ENCODE peak calls at places on chromosome 16, in four cellular contexts. I is IMR-90, V is GM12865, C is right atrium auricular region. D is an unnamed sample.

GRCh38 chr16:68350951-68351350 is 40.1 kb downstream of the PRMT7 start:
- DNase-seq in V (no peak), I (no peak), C (no peak), D (no peak)

GRCh38 chr16:28063047-28063521 is 430 bp downstream of the GSG1L start:
- DNase-seq in I (peak; percentile 10), C (no peak), V (no peak), D (no peak)

GRCh38 chr16:4273858-4274291 is 1.1 kb upstream of the TFAP4 start:
- DNase-seq in C (peak; percentile 71), I (peak; percentile 22), V (peak; percentile 70), D (peak; percentile 67)

GRCh38 chr16:69804283-69804682 is 42.2 kb downstream of the WWP2 start:
- DNase-seq in V (no peak), I (no peak), C (no peak), D (no peak)

GRCh38 chr16:12393208-12393607 is 410.5 kb downstream of the CPPED1 start:
- DNase-seq in C (no peak), V (no peak), I (no peak), D (no peak)

GRCh38 chr16:70571623-70572022 is 48.0 kb downstream of the SF3B3 start:
- DNase-seq in C (no peak), I (no peak), V (no peak), D (no peak)

GRCh38 chr16:53529529-53529928 is 26.5 kb upstream of the AKTIP start:
- DNase-seq in C (no peak), V (no peak), I (no peak), D (no peak)

GRCh38 chr16:27235055-27235937 is 32.0 kb downstream of the KDM8 start:
- DNase-seq in V (peak; percentile 83), C (peak; percentile 95), I (peak; percentile 85), D (peak; percentile 89)

GRCh38 chr16:35752773-35753558 is 2293.6 kb downstream of the TP53TG3F start:
- DNase-seq in V (no peak), I (no peak), C (peak; percentile 47), D (no peak)

GRCh38 chr16:55495616-55496289 is 13.1 kb upstream of the LPCAT2 start:
- DNase-seq in C (no peak), V (no peak), I (peak; percentile 85), D (peak; percentile 68)

GRCh38 chr16:48013476-48013875 is 142.3 kb downstream of the ABCC12 start:
- DNase-seq in I (no peak), V (no peak), C (no peak), D (no peak)

GRCh38 chr16:81499576-81500380 is 55.2 kb downstream of the CMIP start:
- DNase-seq in I (no peak), C (no peak), V (no peak), D (no peak)

GRCh38 chr16:72927199-72928088 is 120.5 kb downstream of the ZFHX3 start:
- DNase-seq in C (no peak), I (peak; percentile 97), V (no peak), D (peak; percentile 87)

GRCh38 chr16:76444823-76445222 is 167.6 kb downstream of the CNTNAP4 start:
- DNase-seq in V (no peak), C (no peak), I (no peak), D (no peak)

GRCh38 chr16:81694494-81695285 is 84.4 kb upstream of the PLCG2 start:
- DNase-seq in C (no peak), V (no peak), I (no peak), D (no peak)

DNA sequence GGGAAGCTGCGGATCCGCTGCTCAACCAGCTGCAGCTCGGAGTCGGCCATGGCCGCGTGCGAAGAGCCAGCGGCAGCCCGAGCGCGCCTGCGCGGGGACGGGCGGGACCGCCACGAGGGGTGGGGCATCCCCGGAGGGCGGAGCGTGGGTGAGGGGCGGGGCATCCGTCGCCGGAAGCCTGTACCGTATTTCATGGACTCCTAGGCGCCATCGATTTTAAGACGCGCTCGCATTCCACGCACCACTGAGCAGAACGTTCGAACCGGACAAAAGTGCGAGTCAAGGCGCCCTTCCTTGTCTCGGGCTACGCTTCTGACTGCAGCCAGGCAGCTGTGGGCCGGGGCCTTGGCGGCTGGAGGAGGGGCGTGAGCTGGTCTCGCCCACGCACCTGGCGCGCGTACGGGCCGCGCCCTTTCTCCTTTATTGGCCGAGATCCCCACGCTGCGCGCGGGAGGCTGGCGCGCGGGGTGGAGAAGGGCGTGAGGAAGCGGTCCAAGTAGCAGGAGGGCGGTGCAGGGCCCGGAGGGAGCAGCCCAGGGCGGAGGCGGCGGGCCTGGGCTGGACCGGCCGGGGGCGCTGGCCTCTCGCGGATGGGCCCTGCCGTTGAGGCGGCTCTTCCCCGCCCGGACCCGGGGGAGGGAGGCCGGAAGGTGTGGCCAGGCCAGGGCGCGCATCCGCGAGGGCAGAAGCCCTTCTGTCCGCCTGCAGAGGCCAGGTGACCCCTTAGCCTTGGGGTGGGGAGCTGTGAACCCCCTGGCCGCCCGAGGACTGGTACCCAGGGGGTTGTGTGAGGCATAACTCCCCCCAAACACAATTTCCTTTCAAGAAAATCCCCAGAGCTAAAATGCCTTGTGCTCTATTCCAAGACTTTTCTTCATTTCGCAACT is at the start of gene APRT:
- DNase-seq in C (peak; percentile 93), I (peak; percentile 95), V (peak; percentile 97), D (peak; percentile 98)
- TF ChIP-seq CTCF in C (peak; percentile 23), I (peak; percentile 53), V (peak; percentile 29), D (peak; percentile 14)

DNA sequence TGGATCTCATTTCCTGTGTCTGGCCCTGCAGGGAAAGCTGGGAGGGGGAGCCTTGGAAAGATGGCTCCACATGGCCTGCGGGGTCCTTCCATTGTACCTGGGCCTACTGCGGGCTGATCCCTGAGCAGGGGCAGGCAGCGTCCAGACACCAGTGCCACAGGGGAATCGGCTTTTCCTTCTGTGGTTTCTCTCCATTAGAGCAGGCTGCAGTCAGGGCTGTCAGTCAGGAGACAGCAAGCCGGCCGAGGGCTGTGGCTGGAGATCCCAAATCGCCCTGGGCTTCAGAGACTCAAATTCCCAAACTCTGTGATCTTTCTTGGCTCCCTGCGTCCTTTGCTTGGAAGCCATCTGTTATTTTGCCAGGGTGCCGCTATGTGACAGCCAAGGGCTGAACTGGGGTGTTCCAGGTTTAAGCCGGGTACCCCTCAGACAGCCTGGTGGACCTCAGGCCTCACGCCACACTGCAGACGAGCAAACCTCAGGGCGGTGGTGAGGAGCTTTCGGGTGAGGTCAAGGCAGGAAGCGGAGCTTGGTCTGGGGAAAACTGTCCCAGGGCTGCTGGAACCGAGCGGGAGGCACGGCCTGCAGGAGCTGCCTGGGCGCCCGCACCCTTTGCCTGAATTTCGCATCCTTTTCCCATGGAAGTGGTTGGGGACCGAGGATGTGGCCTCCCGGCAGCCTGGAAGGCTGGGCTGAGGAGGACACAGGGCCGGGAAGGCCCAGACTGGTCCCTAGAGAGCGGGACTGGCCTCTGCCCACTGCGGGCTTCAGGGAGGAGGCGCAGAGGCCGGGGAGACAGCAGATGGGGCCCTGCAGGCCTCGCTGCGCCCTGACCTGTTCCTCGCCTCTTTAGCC is 1.5 kb upstream of the CPNE7 start:
- DNase-seq in C (no peak), V (no peak), I (no peak), D (no peak)
- H3K4me3 ChIP-seq in C (peak overlapping the region; percentile 39), V (peak overlapping the region; percentile 65), I (no peak overlapping the region), D (no peak overlapping the region)

GRCh38 chr16:57744646-57744903 is 9.0 kb downstream of the KATNB1 start:
- DNase-seq in V (no peak), I (no peak), C (no peak), D (no peak)

GRCh38 chr16:57741660-57742191 is 6.2 kb downstream of the KATNB1 start:
- DNase-seq in V (no peak), I (no peak), C (no peak), D (no peak)

GRCh38 chr16:57742543-57742942 is 7.0 kb downstream of the KATNB1 start:
- DNase-seq in V (no peak), C (no peak), I (no peak), D (no peak)

GRCh38 chr16:57743886-57744645 is 8.5 kb downstream of the KATNB1 start:
- DNase-seq in C (no peak), I (no peak), V (no peak), D (no peak)

GRCh38 chr16:57743458-57743857 is 7.9 kb downstream of the KATNB1 start:
- DNase-seq in V (no peak), I (no peak), C (no peak), D (no peak)
- TF ChIP-seq CTCF in V (no peak), I (no peak), C (no peak), D (no peak)

GRCh38 chr16:33877-34707 is 19.3 kb downstream of the POLR3K start:
- DNase-seq in C (no peak), V (no peak), I (no peak), D (no peak)
- H3K4me3 ChIP-seq in C (no peak overlapping the region), V (no peak overlapping the region), I (no peak overlapping the region), D (no peak overlapping the region)

DNA sequence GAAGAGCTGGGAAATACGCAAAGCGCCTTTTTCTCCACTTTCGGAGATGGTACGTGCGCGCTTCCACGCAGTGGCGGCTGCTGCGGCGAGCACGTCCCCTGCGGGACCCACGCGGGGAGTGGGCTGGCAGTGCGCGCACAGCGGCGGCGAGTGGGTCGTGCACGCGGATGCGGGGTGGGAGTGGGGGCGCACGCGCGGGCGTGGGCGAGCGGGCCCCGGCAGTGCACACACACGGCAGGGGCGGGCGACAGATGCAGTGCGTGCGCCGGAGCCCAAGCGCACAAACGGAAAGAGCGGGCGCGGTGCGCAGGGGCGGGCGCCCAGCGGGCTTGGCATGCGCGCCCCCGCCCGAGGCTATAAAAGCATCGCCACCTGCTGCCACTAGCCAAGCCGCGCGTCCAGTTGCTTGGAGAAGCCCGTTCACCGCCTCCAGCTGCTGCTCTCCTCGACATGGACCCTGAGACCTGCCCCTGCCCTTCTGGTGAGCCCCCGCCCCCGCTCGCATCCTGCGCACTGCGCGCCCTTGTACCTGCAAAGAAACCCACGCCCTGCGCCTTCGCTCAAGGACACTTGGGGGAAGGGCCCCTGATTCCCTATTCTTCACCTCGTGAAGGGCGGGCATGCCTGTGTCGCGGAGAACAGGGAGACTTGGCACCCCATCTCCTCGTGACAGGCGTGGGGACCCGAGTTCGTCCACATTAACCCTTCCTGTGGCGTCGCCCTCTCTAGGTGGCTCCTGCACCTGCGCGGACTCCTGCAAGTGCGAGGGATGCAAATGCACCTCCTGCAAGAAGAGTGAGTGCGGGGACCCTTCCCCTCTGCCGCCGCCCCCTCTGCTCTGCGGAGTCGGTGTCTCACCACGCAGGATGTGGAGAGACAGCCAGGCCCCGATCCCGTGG is at the start of gene MT3:
- DNase-seq in V (no peak), I (no peak), C (no peak), D (no peak)
- TF ChIP-seq CTCF in V (no peak), I (no peak), C (no peak), D (no peak)

GRCh38 chr16:1535391-1536291 is 2.2 kb downstream of the TMEM204 start:
- DNase-seq in I (no peak), V (no peak), C (no peak), D (peak; percentile 40)
- H3K4me3 ChIP-seq in I (peak overlapping the region; percentile 38), V (no peak overlapping the region), C (peak overlapping the region; percentile 66), D (peak overlapping the region; percentile 53)

GRCh38 chr16:20844588-20844987 is 38.3 kb downstream of the REXO5 start:
- DNase-seq in V (no peak), C (no peak), I (no peak), D (no peak)

GRCh38 chr16:20847577-20847976 is 41.2 kb downstream of the REXO5 start:
- DNase-seq in V (no peak), C (no peak), I (no peak), D (no peak)

GRCh38 chr16:20844054-20844453 is 37.7 kb downstream of the REXO5 start:
- DNase-seq in V (no peak), C (no peak), I (no peak), D (no peak)

GRCh38 chr16:20849587-20850390 is 43.5 kb downstream of the REXO5 start:
- DNase-seq in I (peak; percentile 68), V (peak; percentile 65), C (peak; percentile 81), D (peak; percentile 85)

GRCh38 chr16:20846030-20846429 is 39.7 kb downstream of the REXO5 start:
- DNase-seq in V (no peak), C (no peak), I (no peak), D (no peak)
- TF ChIP-seq CTCF in V (no peak), C (no peak), I (no peak), D (no peak)

GRCh38 chr16:74564451-74564984 is 42.4 kb downstream of the GLG1 start:
- DNase-seq in C (no peak), V (no peak), I (no peak), D (no peak)
- H3K4me3 ChIP-seq in C (no peak overlapping the region), V (no peak overlapping the region), I (no peak overlapping the region), D (no peak overlapping the region)

D was measured in foreskin fibroblast.